ENCODE peak calls at places on chromosomes 2 and 18, in ten cellular contexts. One of them, this sample, is unnamed.

GRCh38 chr2:28490558-28490957 is 5.3 kb upstream of the PLB1 start:
- DNase-seq in K562: no peak
- DNase-seq in fibroblast of mammary gland: no peak
- DNase-seq in cardiac muscle cell: no peak
- DNase-seq in esophagus squamous epithelium: no peak
- DNase-seq in A549: no peak
- DNase-seq in neural progenitor cell: no peak
- DNase-seq in psoas muscle: no peak
- DNase-seq in CD8-positive, alpha-beta T cell: no peak
- DNase-seq in gastrocnemius medialis: no peak
- DNase-seq in this sample: no peak

GRCh38 chr2:61688369-61689334 is 150.5 kb upstream of the XPO1 start:
- DNase-seq in K562: no peak
- DNase-seq in fibroblast of mammary gland: no peak
- DNase-seq in cardiac muscle cell: no peak
- DNase-seq in esophagus squamous epithelium: no peak
- DNase-seq in A549: no peak
- DNase-seq in neural progenitor cell: no peak
- DNase-seq in psoas muscle: no peak
- DNase-seq in CD8-positive, alpha-beta T cell: no peak
- DNase-seq in gastrocnemius medialis: no peak
- DNase-seq in this sample: no peak

GRCh38 chr2:200617089-200618050 is 31.6 kb downstream of the AOX1 start:
- DNase-seq in K562: no peak
- DNase-seq in fibroblast of mammary gland: peak
- DNase-seq in cardiac muscle cell: peak
- DNase-seq in esophagus squamous epithelium: no peak
- DNase-seq in A549: no peak
- DNase-seq in neural progenitor cell: no peak
- DNase-seq in psoas muscle: no peak
- DNase-seq in CD8-positive, alpha-beta T cell: no peak
- DNase-seq in gastrocnemius medialis: no peak
- DNase-seq in this sample: no peak

GRCh38 chr2:36290306-36290705 is 65.3 kb upstream of the CRIM1 start:
- DNase-seq in K562: no peak
- DNase-seq in fibroblast of mammary gland: no peak
- DNase-seq in cardiac muscle cell: no peak
- DNase-seq in esophagus squamous epithelium: no peak
- DNase-seq in A549: no peak
- DNase-seq in neural progenitor cell: no peak
- DNase-seq in psoas muscle: no peak
- DNase-seq in CD8-positive, alpha-beta T cell: no peak
- DNase-seq in gastrocnemius medialis: no peak
- DNase-seq in this sample: peak

GRCh38 chr2:42314892-42315468 is 46.0 kb downstream of the COX7A2L start:
- DNase-seq in K562: no peak
- DNase-seq in fibroblast of mammary gland: peak
- DNase-seq in cardiac muscle cell: peak
- DNase-seq in esophagus squamous epithelium: no peak
- DNase-seq in A549: peak
- DNase-seq in neural progenitor cell: no peak
- DNase-seq in psoas muscle: no peak
- DNase-seq in CD8-positive, alpha-beta T cell: no peak
- DNase-seq in gastrocnemius medialis: no peak
- DNase-seq in this sample: peak

GRCh38 chr2:118973542-118973951 is 31.6 kb downstream of the MARCO start:
- DNase-seq in K562: no peak
- DNase-seq in fibroblast of mammary gland: peak
- DNase-seq in cardiac muscle cell: peak
- DNase-seq in esophagus squamous epithelium: no peak
- DNase-seq in A549: no peak
- DNase-seq in neural progenitor cell: no peak
- DNase-seq in psoas muscle: peak
- DNase-seq in CD8-positive, alpha-beta T cell: no peak
- DNase-seq in gastrocnemius medialis: no peak
- DNase-seq in this sample: no peak

GRCh38 chr2:127219716-127220090 is 396 bp downstream of the CYP27C1 start:
- DNase-seq in K562: no peak
- DNase-seq in fibroblast of mammary gland: no peak
- DNase-seq in cardiac muscle cell: no peak
- DNase-seq in esophagus squamous epithelium: no peak
- DNase-seq in A549: peak
- DNase-seq in neural progenitor cell: peak
- DNase-seq in psoas muscle: peak
- DNase-seq in CD8-positive, alpha-beta T cell: no peak
- DNase-seq in gastrocnemius medialis: no peak
- DNase-seq in this sample: no peak

GRCh38 chr2:234164499-234165409 is 114.3 kb downstream of the SPP2 start:
- DNase-seq in K562: no peak
- DNase-seq in fibroblast of mammary gland: no peak
- DNase-seq in cardiac muscle cell: no peak
- DNase-seq in esophagus squamous epithelium: no peak
- DNase-seq in A549: no peak
- DNase-seq in neural progenitor cell: no peak
- DNase-seq in psoas muscle: no peak
- DNase-seq in CD8-positive, alpha-beta T cell: peak
- DNase-seq in gastrocnemius medialis: no peak
- DNase-seq in this sample: no peak

DNA sequence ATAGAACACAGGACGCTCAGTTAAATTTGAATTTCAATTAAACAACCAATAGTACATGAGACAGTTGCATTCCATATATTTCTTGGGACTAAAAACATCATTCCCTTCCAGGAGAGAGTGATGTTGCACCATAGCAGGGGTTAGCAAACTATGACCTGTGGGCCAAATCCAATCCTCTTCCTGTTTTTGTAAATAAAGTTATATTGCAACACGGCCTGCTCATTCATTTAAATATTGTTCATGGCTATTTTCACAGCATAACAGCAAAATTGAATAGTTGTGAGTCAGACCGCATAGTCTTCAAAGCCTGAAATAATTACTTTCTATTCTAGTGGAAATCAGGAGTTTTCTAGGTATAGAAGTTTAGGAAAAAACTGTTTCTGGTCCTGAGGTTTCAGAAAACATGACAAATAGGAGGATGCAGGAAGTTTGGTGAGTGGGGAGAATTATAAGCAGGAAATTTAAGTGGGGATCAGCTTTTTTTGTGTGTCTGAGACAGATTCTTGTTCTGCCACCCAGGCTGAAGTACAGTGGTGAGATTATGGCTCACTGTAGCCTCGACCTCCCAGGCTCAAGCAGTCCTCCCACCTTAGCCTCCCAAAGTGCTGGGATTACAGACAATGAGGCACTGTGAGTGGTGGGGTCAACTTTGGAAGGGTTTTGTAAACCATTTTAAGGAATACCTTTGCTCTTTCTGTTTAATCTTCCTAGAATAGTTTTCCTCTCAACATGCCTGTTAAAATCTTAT is 131.5 kb downstream of the SOCS6 start:
- DNase-seq in K562: no peak
- DNase-seq in fibroblast of mammary gland: peak
- DNase-seq in cardiac muscle cell: peak
- DNase-seq in esophagus squamous epithelium: no peak
- DNase-seq in A549: no peak
- DNase-seq in neural progenitor cell: no peak
- DNase-seq in psoas muscle: no peak
- DNase-seq in CD8-positive, alpha-beta T cell: no peak
- DNase-seq in gastrocnemius medialis: no peak
- DNase-seq in this sample: peak
- H3K4me3 ChIP-seq in K562: no peak
- H3K4me3 ChIP-seq in fibroblast of mammary gland: no peak
- H3K4me3 ChIP-seq in cardiac muscle cell: no peak
- H3K4me3 ChIP-seq in esophagus squamous epithelium: no peak
- H3K4me3 ChIP-seq in A549: no peak
- H3K4me3 ChIP-seq in neural progenitor cell: no peak
- H3K4me3 ChIP-seq in psoas muscle: no peak
- H3K4me3 ChIP-seq in CD8-positive, alpha-beta T cell: no peak
- H3K4me3 ChIP-seq in gastrocnemius medialis: no peak
- H3K4me3 ChIP-seq in this sample: no peak

GRCh38 chr18:55406374-55407045 is 181.5 kb downstream of the TCF4 start:
- DNase-seq in K562: no peak
- DNase-seq in fibroblast of mammary gland: no peak
- DNase-seq in cardiac muscle cell: no peak
- DNase-seq in esophagus squamous epithelium: no peak
- DNase-seq in A549: no peak
- DNase-seq in neural progenitor cell: no peak
- DNase-seq in psoas muscle: no peak
- DNase-seq in CD8-positive, alpha-beta T cell: no peak
- DNase-seq in gastrocnemius medialis: no peak
- DNase-seq in this sample: peak

GRCh38 chr18:55404811-55405654 is 183.0 kb downstream of the TCF4 start:
- DNase-seq in K562: no peak
- DNase-seq in fibroblast of mammary gland: no peak
- DNase-seq in cardiac muscle cell: peak
- DNase-seq in esophagus squamous epithelium: no peak
- DNase-seq in A549: no peak
- DNase-seq in neural progenitor cell: no peak
- DNase-seq in psoas muscle: no peak
- DNase-seq in CD8-positive, alpha-beta T cell: no peak
- DNase-seq in gastrocnemius medialis: no peak
- DNase-seq in this sample: no peak

GRCh38 chr18:55404136-55404810 is 183.7 kb downstream of the TCF4 start:
- DNase-seq in K562: no peak
- DNase-seq in fibroblast of mammary gland: no peak
- DNase-seq in cardiac muscle cell: no peak
- DNase-seq in esophagus squamous epithelium: no peak
- DNase-seq in A549: no peak
- DNase-seq in neural progenitor cell: no peak
- DNase-seq in psoas muscle: no peak
- DNase-seq in CD8-positive, alpha-beta T cell: no peak
- DNase-seq in gastrocnemius medialis: no peak
- DNase-seq in this sample: no peak

GRCh38 chr18:55407191-55407590 is 180.8 kb downstream of the TCF4 start:
- DNase-seq in K562: no peak
- DNase-seq in fibroblast of mammary gland: no peak
- DNase-seq in cardiac muscle cell: no peak
- DNase-seq in esophagus squamous epithelium: no peak
- DNase-seq in A549: no peak
- DNase-seq in neural progenitor cell: no peak
- DNase-seq in psoas muscle: no peak
- DNase-seq in CD8-positive, alpha-beta T cell: no peak
- DNase-seq in gastrocnemius medialis: no peak
- DNase-seq in this sample: no peak

DNA sequence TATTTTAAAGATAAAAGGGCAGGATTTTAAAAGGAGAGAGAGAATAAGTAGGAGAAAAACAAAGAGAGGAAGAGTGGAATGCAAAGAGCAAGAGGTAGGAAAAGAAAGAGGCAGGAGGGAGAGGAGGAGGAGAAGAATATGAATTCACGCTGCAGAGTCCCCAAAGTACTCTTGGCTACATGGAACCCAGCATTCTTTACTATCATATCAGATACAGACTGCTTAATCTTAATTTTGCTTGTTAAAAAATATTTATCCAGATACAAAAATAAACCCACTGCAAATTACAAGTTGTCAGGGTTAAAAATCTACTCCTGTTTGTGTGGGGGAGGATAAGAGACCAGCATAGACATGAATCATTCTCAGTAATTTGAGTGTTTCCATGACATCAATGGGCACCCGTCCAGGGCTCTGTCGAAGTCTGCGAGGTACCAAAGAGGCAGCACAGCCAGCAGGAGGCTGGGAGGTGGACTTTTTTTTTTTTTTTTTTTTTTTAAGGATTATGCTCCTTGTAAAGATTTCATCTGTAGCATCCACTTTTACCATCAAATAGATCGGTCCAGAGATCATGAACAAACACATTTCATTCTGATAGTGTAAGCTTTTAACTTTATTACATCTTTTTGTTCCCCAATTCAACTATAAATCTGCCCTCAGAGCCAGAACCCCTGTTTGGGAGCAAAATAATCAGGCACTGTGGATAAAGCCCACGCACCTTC is 182.2 kb downstream of the TCF4 start:
- DNase-seq in K562: peak
- DNase-seq in fibroblast of mammary gland: peak
- DNase-seq in cardiac muscle cell: peak
- DNase-seq in esophagus squamous epithelium: no peak
- DNase-seq in A549: peak
- DNase-seq in neural progenitor cell: peak
- DNase-seq in psoas muscle: peak
- DNase-seq in CD8-positive, alpha-beta T cell: no peak
- DNase-seq in gastrocnemius medialis: peak
- DNase-seq in this sample: peak
- TF ChIP-seq CTCF in K562: no peak
- TF ChIP-seq CTCF in fibroblast of mammary gland: peak
- TF ChIP-seq CTCF in cardiac muscle cell: peak
- TF ChIP-seq CTCF in esophagus squamous epithelium: no peak
- TF ChIP-seq CTCF in A549: no peak
- TF ChIP-seq CTCF in neural progenitor cell: no peak
- TF ChIP-seq CTCF in psoas muscle: peak
- TF ChIP-seq CTCF in CD8-positive, alpha-beta T cell: no peak
- TF ChIP-seq CTCF in gastrocnemius medialis: peak
- TF ChIP-seq CTCF in this sample: peak

DNA sequence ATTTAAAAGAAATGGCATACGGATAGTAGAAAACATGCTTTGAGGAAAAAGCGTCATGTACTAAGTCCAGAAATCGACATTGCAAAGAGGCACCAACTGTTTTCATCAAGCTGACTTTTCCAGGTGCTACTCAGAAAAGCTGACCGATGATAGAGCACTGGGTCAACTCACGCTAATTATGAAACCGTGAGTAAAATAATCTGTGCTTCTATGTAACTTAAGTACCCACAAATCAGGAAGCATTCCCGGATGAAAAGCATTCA is 353 bp upstream of the NUP35 start:
- DNase-seq in K562: no peak
- DNase-seq in fibroblast of mammary gland: no peak
- DNase-seq in cardiac muscle cell: no peak
- DNase-seq in esophagus squamous epithelium: no peak
- DNase-seq in A549: no peak
- DNase-seq in neural progenitor cell: no peak
- DNase-seq in psoas muscle: no peak
- DNase-seq in CD8-positive, alpha-beta T cell: no peak
- DNase-seq in gastrocnemius medialis: no peak
- DNase-seq in this sample: no peak
- H3K4me3 ChIP-seq in K562: peak
- H3K4me3 ChIP-seq in fibroblast of mammary gland: peak
- H3K4me3 ChIP-seq in cardiac muscle cell: peak
- H3K4me3 ChIP-seq in esophagus squamous epithelium: peak
- H3K4me3 ChIP-seq in A549: peak
- H3K4me3 ChIP-seq in neural progenitor cell: peak
- H3K4me3 ChIP-seq in psoas muscle: peak
- H3K4me3 ChIP-seq in CD8-positive, alpha-beta T cell: peak
- H3K4me3 ChIP-seq in gastrocnemius medialis: peak
- H3K4me3 ChIP-seq in this sample: peak

GRCh38 chr2:2103320-2103719 is 227.8 kb downstream of the MYT1L start:
- DNase-seq in K562: no peak
- DNase-seq in fibroblast of mammary gland: no peak
- DNase-seq in cardiac muscle cell: no peak
- DNase-seq in esophagus squamous epithelium: no peak
- DNase-seq in A549: no peak
- DNase-seq in neural progenitor cell: no peak
- DNase-seq in psoas muscle: no peak
- DNase-seq in CD8-positive, alpha-beta T cell: no peak
- DNase-seq in gastrocnemius medialis: no peak
- DNase-seq in this sample: no peak

GRCh38 chr2:2098458-2099167 is 232.5 kb downstream of the MYT1L start:
- DNase-seq in K562: no peak
- DNase-seq in fibroblast of mammary gland: no peak
- DNase-seq in cardiac muscle cell: no peak
- DNase-seq in esophagus squamous epithelium: no peak
- DNase-seq in A549: no peak
- DNase-seq in neural progenitor cell: no peak
- DNase-seq in psoas muscle: no peak
- DNase-seq in CD8-positive, alpha-beta T cell: no peak
- DNase-seq in gastrocnemius medialis: no peak
- DNase-seq in this sample: peak

GRCh38 chr2:2104331-2104730 is 226.7 kb downstream of the MYT1L start:
- DNase-seq in K562: no peak
- DNase-seq in fibroblast of mammary gland: no peak
- DNase-seq in cardiac muscle cell: no peak
- DNase-seq in esophagus squamous epithelium: no peak
- DNase-seq in A549: no peak
- DNase-seq in neural progenitor cell: no peak
- DNase-seq in psoas muscle: no peak
- DNase-seq in CD8-positive, alpha-beta T cell: no peak
- DNase-seq in gastrocnemius medialis: no peak
- DNase-seq in this sample: no peak

GRCh38 chr2:2102870-2103269 is 228.2 kb downstream of the MYT1L start:
- DNase-seq in K562: no peak
- DNase-seq in fibroblast of mammary gland: no peak
- DNase-seq in cardiac muscle cell: no peak
- DNase-seq in esophagus squamous epithelium: no peak
- DNase-seq in A549: no peak
- DNase-seq in neural progenitor cell: no peak
- DNase-seq in psoas muscle: no peak
- DNase-seq in CD8-positive, alpha-beta T cell: no peak
- DNase-seq in gastrocnemius medialis: no peak
- DNase-seq in this sample: no peak

DNA sequence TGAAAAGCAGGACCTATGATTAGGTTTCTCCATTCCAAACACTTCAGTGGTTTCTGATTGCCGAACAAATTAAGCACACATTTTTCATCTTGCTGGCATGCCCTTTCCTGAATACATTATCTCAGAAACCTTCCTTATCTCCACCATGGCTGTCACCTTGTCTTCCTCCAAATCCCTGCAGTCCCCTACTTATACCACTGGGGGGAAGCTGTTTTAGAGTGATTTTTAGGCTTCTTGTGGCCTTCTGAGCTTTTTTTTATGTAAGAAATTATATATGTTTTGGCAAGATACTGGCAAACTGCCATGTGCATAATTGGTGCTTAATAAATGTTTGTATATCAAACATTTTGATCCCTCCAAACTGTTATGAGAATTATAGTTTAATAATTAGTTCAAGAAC is 229.2 kb downstream of the MYT1L start:
- DNase-seq in K562: peak
- DNase-seq in fibroblast of mammary gland: peak
- DNase-seq in cardiac muscle cell: no peak
- DNase-seq in esophagus squamous epithelium: no peak
- DNase-seq in A549: peak
- DNase-seq in neural progenitor cell: peak
- DNase-seq in psoas muscle: no peak
- DNase-seq in CD8-positive, alpha-beta T cell: no peak
- DNase-seq in gastrocnemius medialis: no peak
- DNase-seq in this sample: no peak
- TF ChIP-seq CTCF in K562: no peak
- TF ChIP-seq CTCF in fibroblast of mammary gland: no peak
- TF ChIP-seq CTCF in cardiac muscle cell: no peak
- TF ChIP-seq CTCF in esophagus squamous epithelium: no peak
- TF ChIP-seq CTCF in A549: no peak
- TF ChIP-seq CTCF in neural progenitor cell: peak
- TF ChIP-seq CTCF in psoas muscle: no peak
- TF ChIP-seq CTCF in CD8-positive, alpha-beta T cell: no peak
- TF ChIP-seq CTCF in gastrocnemius medialis: no peak
- TF ChIP-seq CTCF in this sample: peak

This sample was measured in astrocyte of the spinal cord.